ENCODE peak calls at places on chromosomes 6 and 20, in nine cellular contexts. U, D, Y, L, P, B, R, Q and N are unnamed samples.

GRCh38 chr20:37800618-37801017 is 102.3 kb upstream of the VSTM2L start:
- DNase-seq in D (no peak), P (no peak), B (no peak), Y (no peak), Q (no peak), R (no peak), U (no peak), L (no peak), N (no peak)

GRCh38 chr6:134020543-134020942 is 31.9 kb downstream of the SLC2A12 start:
- DNase-seq in L (no peak), U (no peak), Y (no peak), P (no peak), B (no peak), R (no peak), Q (no peak), D (no peak), N (no peak)

GRCh38 chr20:41078329-41078728 is 49.7 kb downstream of the TOP1 start:
- DNase-seq in Q (peak; percentile 77), R (peak; percentile 53), D (peak; percentile 27), B (no peak), Y (peak; percentile 71), L (peak; percentile 44), U (peak; percentile 70), P (no peak), N (no peak)

GRCh38 chr6:130935978-130936377 is 108.8 kb downstream of the SMLR1 start:
- DNase-seq in Q (no peak), R (no peak), L (no peak), P (no peak), Y (peak; percentile 50), D (no peak), B (no peak), U (no peak), N (no peak)

GRCh38 chr20:49877254-49877990 is 37.9 kb downstream of the SPATA2 start:
- DNase-seq in Y (no peak), B (no peak), R (no peak), P (no peak), D (no peak), Q (no peak), U (no peak), L (peak; percentile 17), N (no peak)

GRCh38 chr20:34894723-34895122 is 18.3 kb downstream of the ACSS2 start:
- DNase-seq in U (no peak), L (no peak), P (no peak), R (no peak), Q (no peak), D (no peak), B (no peak), Y (no peak), N (no peak)

GRCh38 chr20:16518068-16518783 is 55.0 kb downstream of the KIF16B start:
- DNase-seq in U (peak; percentile 66), Q (peak; percentile 60), B (peak; percentile 44), D (peak; percentile 47), R (peak; percentile 42), P (peak; percentile 9), L (peak; percentile 10), Y (peak; percentile 78), N (peak; percentile 77)

GRCh38 chr20:63696628-63697356 is at the start of gene TNFRSF6B:
- DNase-seq in P (no peak), Q (no peak), L (no peak), R (no peak), U (no peak), B (no peak), Y (peak; percentile 20), D (no peak), N (peak; percentile 85)

GRCh38 chr20:46073024-46073423 is 16.7 kb downstream of the NCOA5 start:
- DNase-seq in R (no peak), P (no peak), Q (no peak), Y (no peak), L (no peak), D (no peak), B (no peak), U (no peak), N (no peak)

GRCh38 chr6:154731296-154732218 is 1.7 kb upstream of the SCAF8 start:
- DNase-seq in U (no peak), Q (no peak), L (no peak), R (no peak), B (no peak), Y (peak; percentile 5), D (no peak), P (no peak), N (peak; percentile 66)
- H3K4me2 ChIP-seq in U (no peak overlapping the region), Q (peak overlapping the region; percentile 81), L (no peak overlapping the region), R (no peak overlapping the region), B (peak overlapping the region; percentile 91), Y (peak overlapping the region; percentile 92), D (peak overlapping the region; percentile 94), P (no peak overlapping the region), N (peak overlapping the region; percentile 99)

GRCh38 chr20:52104546-52105044 is 87.0 kb downstream of the ZFP64 start:
- DNase-seq in L (peak; percentile 23), Y (no peak), B (no peak), D (no peak), R (peak; percentile 8), U (peak; percentile 19), Q (no peak), P (peak; percentile 46), N (peak; percentile 90)

GRCh38 chr20:52105045-52105572 is 86.5 kb downstream of the ZFP64 start:
- DNase-seq in Y (no peak), B (no peak), L (peak; percentile 44), D (peak; percentile 19), U (peak; percentile 46), P (peak; percentile 40), Q (no peak), R (peak; percentile 26), N (peak; percentile 89)

GRCh38 chr20:52103911-52104545 is 87.6 kb downstream of the ZFP64 start:
- DNase-seq in B (no peak), Q (no peak), D (no peak), Y (no peak), L (peak; percentile 13), U (peak; percentile 24), P (no peak), R (peak; percentile 14), N (peak; percentile 83)

GRCh38 chr20:52103469-52103910 is 88.1 kb downstream of the ZFP64 start:
- DNase-seq in Q (no peak), U (peak; percentile 26), R (peak; percentile 20), B (no peak), L (peak; percentile 47), P (peak; percentile 8), Y (no peak), D (no peak), N (peak; percentile 88)

DNA sequence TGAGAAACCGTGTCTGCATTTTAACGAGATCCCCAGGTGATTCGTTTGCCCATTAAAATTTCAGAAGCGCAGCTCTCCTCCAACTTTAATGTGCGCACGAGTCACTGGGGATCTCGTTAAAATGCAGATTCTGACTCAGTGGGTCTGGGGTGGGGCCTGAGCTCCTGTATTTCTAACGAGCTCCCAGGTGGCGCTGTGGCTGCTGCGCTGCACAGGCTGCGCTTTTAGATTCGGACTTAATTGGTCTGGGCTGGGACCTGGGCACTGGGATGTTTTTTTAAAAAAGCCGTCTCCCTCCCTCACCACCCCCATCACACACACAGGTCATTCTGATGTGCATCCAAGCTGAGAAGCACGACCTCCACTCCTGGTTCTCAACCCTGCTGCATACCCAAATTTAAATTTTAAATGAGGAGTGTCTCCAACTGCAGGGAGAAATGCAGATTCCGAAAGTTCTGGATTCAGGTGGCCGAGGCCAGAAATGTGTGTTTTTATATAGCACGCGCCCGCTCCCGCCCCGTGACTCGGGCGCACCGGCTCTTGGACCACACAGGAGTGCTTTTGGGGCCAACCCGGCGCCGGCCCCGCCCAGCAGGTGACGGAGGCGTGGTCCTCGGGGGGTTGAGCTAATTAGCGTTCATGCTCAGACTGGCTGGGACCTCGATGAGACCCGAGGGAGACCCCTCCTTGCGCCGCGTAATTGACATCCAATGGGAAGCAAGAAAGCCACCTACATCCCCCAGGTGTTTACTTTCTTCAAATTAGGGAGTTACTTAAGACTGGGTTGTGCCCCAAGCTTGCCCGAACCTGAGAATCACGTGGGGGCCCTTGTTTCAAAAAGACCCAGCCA is 85.8 kb downstream of the ZFP64 start:
- DNase-seq in B (no peak), U (peak; percentile 45), R (peak; percentile 23), D (peak; percentile 57), P (peak; percentile 54), Y (peak; percentile 50), Q (no peak), L (peak; percentile 47), N (peak; percentile 82)
- H3K4me3 ChIP-seq in B (no peak overlapping the region), U (peak overlapping the region; percentile 64), R (peak overlapping the region; percentile 45), D (peak overlapping the region; percentile 48), P (peak overlapping the region; percentile 75), Y (peak overlapping the region; percentile 55), Q (no peak overlapping the region), L (peak overlapping the region; percentile 81), N (peak overlapping the region; percentile 79)

DNA sequence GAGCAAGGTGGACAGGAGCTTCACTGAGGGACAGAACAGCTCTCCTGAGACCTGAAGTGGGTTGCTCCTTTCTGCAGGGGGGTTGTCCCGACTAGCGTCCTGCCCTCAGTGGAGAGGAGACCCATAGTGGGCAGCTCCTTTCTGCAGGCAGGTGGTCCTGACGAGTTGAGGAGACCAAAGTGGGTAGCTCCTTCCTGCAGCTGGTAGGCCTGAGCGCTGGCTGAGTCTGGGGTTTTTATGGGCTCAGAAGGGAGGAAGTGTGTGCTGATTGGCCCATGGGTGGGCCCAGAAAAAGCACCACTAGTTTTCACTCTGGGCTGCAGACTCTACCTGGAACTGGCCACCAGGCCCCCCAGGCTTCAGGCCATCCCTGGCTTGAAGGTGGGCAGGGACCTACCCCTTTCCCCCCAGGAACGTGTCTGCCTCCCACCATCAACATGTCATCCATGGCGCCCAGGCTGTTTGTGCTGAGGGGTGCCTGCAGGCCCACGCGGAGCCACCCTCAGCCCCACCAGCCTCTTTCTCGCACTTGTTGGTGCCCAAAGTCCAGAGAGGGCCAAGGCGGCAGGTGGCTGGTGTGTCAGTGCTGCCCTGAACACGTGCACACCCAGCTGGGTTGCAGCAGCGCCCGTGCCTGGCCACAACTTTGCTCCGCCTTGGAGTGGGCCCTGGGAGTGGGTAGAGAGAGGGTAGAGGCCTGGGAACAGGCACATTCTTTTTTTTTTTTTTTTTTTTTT is 1.6 kb upstream of the DEK start:
- DNase-seq in B (no peak), U (no peak), L (no peak), Q (no peak), R (no peak), P (no peak), Y (no peak), D (no peak), N (no peak)
- H3K4me2 ChIP-seq in B (peak overlapping the region; percentile 81), U (no peak overlapping the region), L (no peak overlapping the region), Q (peak overlapping the region; percentile 91), R (no peak overlapping the region), P (no peak overlapping the region), Y (no peak overlapping the region), D (no peak overlapping the region), N (no peak overlapping the region)

DNA sequence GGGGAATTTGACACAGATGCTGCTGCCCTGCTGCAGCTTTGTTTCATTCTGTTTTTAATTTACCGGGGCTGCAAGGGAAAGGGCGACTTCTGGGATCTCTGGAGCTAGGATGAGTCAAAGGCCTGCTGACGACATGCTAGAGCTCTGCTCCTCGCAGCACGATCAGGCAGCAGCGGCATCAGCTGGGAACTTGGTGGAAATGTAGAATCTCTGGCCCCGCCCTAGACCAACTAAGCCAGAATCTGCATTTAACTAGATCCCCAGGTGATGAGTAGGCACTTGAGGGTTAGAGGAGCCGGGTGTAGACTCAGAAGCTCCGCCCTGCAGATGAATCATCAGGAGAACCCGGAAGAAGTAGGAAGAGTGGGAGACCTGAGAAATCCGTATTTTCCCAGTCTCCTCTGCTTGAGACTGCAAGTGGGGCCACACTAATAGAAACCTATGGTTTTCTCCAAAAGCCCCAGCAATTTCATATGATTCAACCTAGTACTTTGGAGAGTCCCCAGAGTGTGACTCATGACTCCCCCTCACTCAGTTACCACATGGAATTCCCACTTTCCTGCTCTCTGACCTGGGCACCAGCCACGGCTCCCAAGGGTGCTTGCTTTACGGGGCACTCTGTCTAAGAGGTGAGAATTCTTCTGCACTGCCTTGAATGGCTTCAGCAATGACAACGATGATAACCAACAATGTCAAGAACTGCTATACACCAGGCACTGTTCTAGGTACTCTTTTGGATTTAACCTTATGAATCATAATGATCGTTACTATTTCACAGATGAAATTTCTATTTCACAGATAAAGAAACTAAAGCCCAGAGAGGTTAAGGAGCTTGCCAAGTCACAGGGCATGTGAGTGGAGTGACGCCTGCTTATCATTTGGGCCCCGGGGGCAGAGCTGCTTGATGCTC is 18.1 kb downstream of the TUBB2B start:
- DNase-seq in L (peak; percentile 98), P (no peak), D (peak; percentile 99), Y (peak; percentile 99), U (peak; percentile 93), Q (peak; percentile 88), B (peak; percentile 96), R (peak; percentile 98), N (peak; percentile 92)
- H3K4me3 ChIP-seq in L (peak overlapping the region; percentile 30), P (no peak overlapping the region), D (no peak overlapping the region), Y (peak overlapping the region; percentile 39), U (no peak overlapping the region), Q (no peak overlapping the region), B (peak overlapping the region; percentile 33), R (no peak overlapping the region), N (peak overlapping the region; percentile 50)